ENCODE peak calls at places on chromosomes 11 and 22, in seven cellular contexts. One of them, this sample, is unnamed.

GRCh38 chr11:47233989-47234668 is 14.5 kb downstream of the ACP2 start:
- DNase-seq in ovary: peak; percentile 46
- DNase-seq in AG09309: no peak
- DNase-seq in OCI-LY7: peak; percentile 41
- DNase-seq in brain microvascular endothelial cell: peak; percentile 81
- DNase-seq in IMR-90: peak; percentile 67
- DNase-seq in mucosa of descending colon: no peak
- DNase-seq in this sample: no peak

GRCh38 chr11:116109228-116109627 is 605.0 kb upstream of the CADM1 start:
- DNase-seq in ovary: no peak
- DNase-seq in AG09309: no peak
- DNase-seq in OCI-LY7: no peak
- DNase-seq in brain microvascular endothelial cell: peak; percentile 27
- DNase-seq in IMR-90: peak; percentile 44
- DNase-seq in mucosa of descending colon: no peak
- DNase-seq in this sample: peak; percentile 16

GRCh38 chr22:38973289-38974169 is 8.6 kb upstream of the APOBEC3B start:
- DNase-seq in ovary: peak; percentile 38
- DNase-seq in AG09309: no peak
- DNase-seq in OCI-LY7: peak; percentile 75
- DNase-seq in brain microvascular endothelial cell: no peak
- DNase-seq in IMR-90: peak; percentile 17
- DNase-seq in mucosa of descending colon: peak; percentile 76
- DNase-seq in this sample: no peak

GRCh38 chr11:119361056-119361787 is 14.7 kb upstream of the MFRP start:
- DNase-seq in ovary: peak; percentile 71
- DNase-seq in AG09309: peak; percentile 46
- DNase-seq in OCI-LY7: peak; percentile 78
- DNase-seq in brain microvascular endothelial cell: peak; percentile 70
- DNase-seq in IMR-90: peak; percentile 87
- DNase-seq in mucosa of descending colon: no peak
- DNase-seq in this sample: no peak

GRCh38 chr11:77046060-77046501 is 11.9 kb downstream of the B3GNT6 start:
- DNase-seq in ovary: peak; percentile 48
- DNase-seq in AG09309: no peak
- DNase-seq in OCI-LY7: peak; percentile 49
- DNase-seq in brain microvascular endothelial cell: no peak
- DNase-seq in IMR-90: no peak
- DNase-seq in mucosa of descending colon: peak; percentile 80
- DNase-seq in this sample: no peak

GRCh38 chr11:65583589-65583988 is 7.7 kb downstream of the EHBP1L1 start:
- DNase-seq in ovary: no peak
- DNase-seq in AG09309: no peak
- DNase-seq in OCI-LY7: no peak
- DNase-seq in brain microvascular endothelial cell: no peak
- DNase-seq in IMR-90: no peak
- DNase-seq in mucosa of descending colon: no peak
- DNase-seq in this sample: no peak

GRCh38 chr11:122954455-122954854 is 27.2 kb downstream of the BSX start:
- DNase-seq in ovary: no peak
- DNase-seq in AG09309: no peak
- DNase-seq in OCI-LY7: no peak
- DNase-seq in brain microvascular endothelial cell: no peak
- DNase-seq in IMR-90: no peak
- DNase-seq in mucosa of descending colon: no peak
- DNase-seq in this sample: no peak

GRCh38 chr22:35380537-35381423 is at the start of gene HMOX1:
- DNase-seq in ovary: peak; percentile 93
- DNase-seq in AG09309: peak; percentile 71
- DNase-seq in OCI-LY7: peak; percentile 51
- DNase-seq in brain microvascular endothelial cell: peak; percentile 70
- DNase-seq in IMR-90: peak; percentile 85
- DNase-seq in mucosa of descending colon: peak; percentile 92
- DNase-seq in this sample: peak; percentile 44

GRCh38 chr11:16925495-16926065 is 88.6 kb downstream of the PLEKHA7 start:
- DNase-seq in ovary: peak; percentile 50
- DNase-seq in AG09309: no peak
- DNase-seq in OCI-LY7: no peak
- DNase-seq in brain microvascular endothelial cell: peak; percentile 7
- DNase-seq in IMR-90: no peak
- DNase-seq in mucosa of descending colon: peak; percentile 50
- DNase-seq in this sample: no peak

GRCh38 chr11:123576501-123576900 is 77.9 kb downstream of the SCN3B start:
- DNase-seq in ovary: no peak
- DNase-seq in AG09309: no peak
- DNase-seq in OCI-LY7: no peak
- DNase-seq in brain microvascular endothelial cell: no peak
- DNase-seq in IMR-90: no peak
- DNase-seq in mucosa of descending colon: no peak
- DNase-seq in this sample: no peak

GRCh38 chr11:71322861-71323582 is 70.6 kb upstream of the SHANK2 start:
- DNase-seq in ovary: no peak
- DNase-seq in AG09309: no peak
- DNase-seq in OCI-LY7: no peak
- DNase-seq in brain microvascular endothelial cell: no peak
- DNase-seq in IMR-90: no peak
- DNase-seq in mucosa of descending colon: no peak
- DNase-seq in this sample: no peak

GRCh38 chr11:89521792-89522191 is 30.6 kb upstream of the NOX4 start:
- DNase-seq in ovary: no peak
- DNase-seq in AG09309: no peak
- DNase-seq in OCI-LY7: no peak
- DNase-seq in brain microvascular endothelial cell: no peak
- DNase-seq in IMR-90: no peak
- DNase-seq in mucosa of descending colon: no peak
- DNase-seq in this sample: no peak

GRCh38 chr22:35735622-35736021 is 17.9 kb downstream of the APOL5 start:
- DNase-seq in ovary: no peak
- DNase-seq in AG09309: no peak
- DNase-seq in OCI-LY7: no peak
- DNase-seq in brain microvascular endothelial cell: no peak
- DNase-seq in IMR-90: no peak
- DNase-seq in mucosa of descending colon: no peak
- DNase-seq in this sample: no peak

GRCh38 chr11:42976636-42977217 is 335.1 kb upstream of the API5 start:
- DNase-seq in ovary: no peak
- DNase-seq in AG09309: no peak
- DNase-seq in OCI-LY7: no peak
- DNase-seq in brain microvascular endothelial cell: no peak
- DNase-seq in IMR-90: no peak
- DNase-seq in mucosa of descending colon: no peak
- DNase-seq in this sample: no peak
- TF ChIP-seq CTCF in ovary: no peak
- TF ChIP-seq CTCF in AG09309: no peak
- TF ChIP-seq CTCF in OCI-LY7: no peak
- TF ChIP-seq CTCF in brain microvascular endothelial cell: no peak
- TF ChIP-seq CTCF in IMR-90: no peak
- TF ChIP-seq CTCF in mucosa of descending colon: no peak
- TF ChIP-seq CTCF in this sample: no peak

GRCh38 chr11:115084191-115084590 is 405.9 kb downstream of the NXPE2 start:
- DNase-seq in ovary: no peak
- DNase-seq in AG09309: no peak
- DNase-seq in OCI-LY7: no peak
- DNase-seq in brain microvascular endothelial cell: no peak
- DNase-seq in IMR-90: no peak
- DNase-seq in mucosa of descending colon: no peak
- DNase-seq in this sample: no peak
- H3K4me3 ChIP-seq in ovary: no peak overlapping the region
- H3K4me3 ChIP-seq in AG09309: no peak overlapping the region
- H3K4me3 ChIP-seq in OCI-LY7: no peak overlapping the region
- H3K4me3 ChIP-seq in brain microvascular endothelial cell: no peak overlapping the region
- H3K4me3 ChIP-seq in IMR-90: no peak overlapping the region
- H3K4me3 ChIP-seq in mucosa of descending colon: no peak overlapping the region
- H3K4me3 ChIP-seq in this sample: no peak overlapping the region

DNA sequence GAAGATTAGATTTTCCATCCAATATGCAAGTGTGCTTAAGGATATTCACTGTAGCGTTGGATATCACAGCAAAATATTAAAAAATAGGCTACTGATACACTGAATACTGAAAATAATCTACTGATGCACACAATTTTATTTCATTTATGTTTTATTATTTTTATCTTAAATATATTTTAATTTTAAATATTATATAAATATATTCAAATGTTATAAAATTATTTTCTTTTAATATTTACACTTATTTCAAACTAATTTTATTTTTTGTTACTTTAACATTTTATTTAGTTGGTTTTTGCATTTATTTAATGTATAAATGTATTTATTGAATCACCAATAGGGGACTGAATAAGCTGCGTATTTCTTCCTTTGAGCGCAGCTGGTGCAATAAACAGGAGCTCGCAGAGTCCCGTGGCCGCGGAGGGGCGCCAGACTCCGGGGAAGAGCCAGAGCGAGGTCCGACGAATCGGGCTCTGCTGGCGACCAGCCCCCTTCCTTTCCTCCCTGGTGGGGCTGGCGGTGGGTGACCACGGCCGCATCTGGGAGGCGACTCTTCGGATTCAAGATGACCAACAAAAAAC is 12.2 kb downstream of the MMP3 start:
- DNase-seq in ovary: no peak
- DNase-seq in AG09309: no peak
- DNase-seq in OCI-LY7: no peak
- DNase-seq in brain microvascular endothelial cell: peak; percentile 51
- DNase-seq in IMR-90: peak; percentile 23
- DNase-seq in mucosa of descending colon: peak; percentile 63
- DNase-seq in this sample: no peak
- TF ChIP-seq CTCF in ovary: no peak
- TF ChIP-seq CTCF in AG09309: peak; percentile 90
- TF ChIP-seq CTCF in OCI-LY7: no peak
- TF ChIP-seq CTCF in brain microvascular endothelial cell: peak; percentile 87
- TF ChIP-seq CTCF in IMR-90: peak; percentile 58
- TF ChIP-seq CTCF in mucosa of descending colon: no peak
- TF ChIP-seq CTCF in this sample: peak; percentile 56

DNA sequence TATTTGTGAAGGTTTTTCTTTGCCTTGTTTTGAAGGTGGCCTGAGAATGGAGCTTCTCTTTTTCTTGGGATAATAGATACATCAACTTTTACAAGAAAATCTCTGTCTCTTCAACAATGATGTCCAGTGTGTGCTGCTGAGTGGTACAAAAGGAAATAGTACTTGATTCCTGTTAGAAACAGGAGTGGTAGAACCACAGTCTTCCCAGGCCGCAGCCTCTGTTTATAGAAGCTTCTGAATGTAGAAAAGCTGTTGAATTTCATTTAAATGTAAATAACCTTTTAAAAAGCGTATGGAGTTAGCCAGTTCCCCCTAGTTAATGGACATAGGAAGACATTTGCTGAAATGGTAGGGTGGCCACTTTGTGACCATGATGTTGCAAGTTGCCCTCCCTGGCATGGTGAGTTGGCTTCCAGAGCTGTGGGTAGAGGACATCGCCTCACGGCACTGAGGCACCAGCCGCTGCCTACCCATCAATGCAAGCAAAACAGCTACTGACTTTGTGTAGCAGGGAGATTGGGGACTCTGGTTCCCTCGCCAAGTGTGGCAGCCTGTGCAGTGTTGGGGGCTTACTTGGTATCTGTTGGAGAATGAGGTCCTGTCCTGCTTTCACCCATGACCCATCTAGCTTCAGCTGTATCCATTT is 31.6 kb downstream of the C11orf91 start:
- DNase-seq in ovary: no peak
- DNase-seq in AG09309: no peak
- DNase-seq in OCI-LY7: no peak
- DNase-seq in brain microvascular endothelial cell: no peak
- DNase-seq in IMR-90: no peak
- DNase-seq in mucosa of descending colon: no peak
- DNase-seq in this sample: no peak
- H3K4me3 ChIP-seq in ovary: no peak overlapping the region
- H3K4me3 ChIP-seq in AG09309: no peak overlapping the region
- H3K4me3 ChIP-seq in OCI-LY7: no peak overlapping the region
- H3K4me3 ChIP-seq in brain microvascular endothelial cell: no peak overlapping the region
- H3K4me3 ChIP-seq in IMR-90: no peak overlapping the region
- H3K4me3 ChIP-seq in mucosa of descending colon: no peak overlapping the region
- H3K4me3 ChIP-seq in this sample: no peak overlapping the region

GRCh38 chr22:50267591-50268390 is 2.4 kb downstream of the MAPK11 start:
- DNase-seq in ovary: peak; percentile 79
- DNase-seq in AG09309: no peak
- DNase-seq in OCI-LY7: peak; percentile 71
- DNase-seq in brain microvascular endothelial cell: no peak
- DNase-seq in IMR-90: peak; percentile 38
- DNase-seq in mucosa of descending colon: peak; percentile 73
- DNase-seq in this sample: no peak
- TF ChIP-seq CTCF in ovary: no peak
- TF ChIP-seq CTCF in AG09309: peak; percentile 33
- TF ChIP-seq CTCF in OCI-LY7: peak; percentile 46
- TF ChIP-seq CTCF in brain microvascular endothelial cell: peak; percentile 52
- TF ChIP-seq CTCF in IMR-90: peak; percentile 33
- TF ChIP-seq CTCF in mucosa of descending colon: no peak
- TF ChIP-seq CTCF in this sample: peak; percentile 24

GRCh38 chr11:45209480-45209879 is 63.0 kb downstream of the PRDM11 start:
- DNase-seq in ovary: no peak
- DNase-seq in AG09309: no peak
- DNase-seq in OCI-LY7: no peak
- DNase-seq in brain microvascular endothelial cell: no peak
- DNase-seq in IMR-90: no peak
- DNase-seq in mucosa of descending colon: no peak
- DNase-seq in this sample: no peak
- H3K4me3 ChIP-seq in ovary: no peak overlapping the region
- H3K4me3 ChIP-seq in AG09309: no peak overlapping the region
- H3K4me3 ChIP-seq in OCI-LY7: no peak overlapping the region
- H3K4me3 ChIP-seq in brain microvascular endothelial cell: no peak overlapping the region
- H3K4me3 ChIP-seq in IMR-90: no peak overlapping the region
- H3K4me3 ChIP-seq in mucosa of descending colon: no peak overlapping the region
- H3K4me3 ChIP-seq in this sample: no peak overlapping the region

GRCh38 chr11:59201376-59201775 is 11.4 kb downstream of the MPEG1 start:
- DNase-seq in ovary: no peak
- DNase-seq in AG09309: no peak
- DNase-seq in OCI-LY7: peak; percentile 20
- DNase-seq in brain microvascular endothelial cell: no peak
- DNase-seq in IMR-90: no peak
- DNase-seq in mucosa of descending colon: peak; percentile 28
- DNase-seq in this sample: no peak
- TF ChIP-seq CTCF in ovary: no peak
- TF ChIP-seq CTCF in AG09309: no peak
- TF ChIP-seq CTCF in OCI-LY7: peak; percentile 69
- TF ChIP-seq CTCF in brain microvascular endothelial cell: peak; percentile 30
- TF ChIP-seq CTCF in IMR-90: no peak
- TF ChIP-seq CTCF in mucosa of descending colon: no peak
- TF ChIP-seq CTCF in this sample: no peak

This sample was measured in astrocyte of the cerebellum.